ENCODE peak calls at places on chromosomes 11 and 22, in five cellular contexts. I is tibial nerve, S is tibial artery, C is BE2C, R is epithelial cell of esophagus. J is an unnamed sample.

GRCh38 chr11:78061088-78061920 is 2.4 kb upstream of the THRSP start:
- DNase-seq in I (no peak), S (peak; percentile 71), C (no peak), R (no peak), J (no peak)

GRCh38 chr11:35364101-35364780 is 55.1 kb downstream of the SLC1A2 start:
- DNase-seq in I (peak; percentile 55), S (peak; percentile 91), C (no peak), R (peak; percentile 78), J (peak; percentile 90)

GRCh38 chr11:129728571-129728970 is 87.1 kb upstream of the TMEM45B start:
- DNase-seq in I (no peak), S (no peak), C (no peak), R (peak; percentile 64), J (no peak)

GRCh38 chr22:45897736-45898135 is 79.2 kb downstream of the WNT7B start:
- DNase-seq in I (no peak), S (no peak), C (no peak), R (no peak), J (no peak)

GRCh38 chr11:10429526-10429925 is 25.5 kb upstream of the AMPD3 start:
- DNase-seq in I (no peak), S (no peak), C (no peak), R (no peak), J (no peak)

GRCh38 chr22:31477329-31477728 is 12.3 kb downstream of the EIF4ENIF1 start:
- DNase-seq in I (no peak), S (no peak), C (no peak), R (no peak), J (no peak)

GRCh38 chr11:78417888-78418583 is 416 bp upstream of the GAB2 start:
- DNase-seq in I (peak; percentile 64), S (peak; percentile 92), C (peak; percentile 88), R (peak; percentile 77), J (peak; percentile 72)

GRCh38 chr22:17116931-17117330 is 4.2 kb downstream of the TMEM121B start:
- DNase-seq in I (no peak), S (no peak), C (no peak), R (no peak), J (no peak)

GRCh38 chr11:9719949-9720646 is 56.2 kb downstream of the SWAP70 start:
- DNase-seq in I (no peak), S (no peak), C (no peak), R (peak; percentile 41), J (no peak)

DNA sequence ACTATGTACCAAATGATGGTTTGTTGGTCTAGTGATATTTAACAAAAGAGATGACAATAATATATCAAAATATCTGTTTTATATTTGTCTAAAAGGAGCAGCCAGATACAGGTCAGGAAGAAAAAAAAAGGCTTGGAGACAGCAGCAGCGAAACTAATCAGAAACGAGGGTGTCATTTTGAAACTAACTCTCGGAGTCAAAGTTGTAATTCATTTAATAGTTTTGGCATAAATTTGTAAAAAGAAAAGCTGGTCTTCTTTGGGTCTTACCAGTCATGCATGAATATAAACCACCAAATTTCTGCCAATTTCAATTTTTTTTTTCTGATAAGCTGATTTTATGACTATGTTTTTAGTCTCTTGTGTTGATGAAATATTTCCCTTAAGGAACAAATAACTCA is 25.5 kb downstream of the NPAT start:
- DNase-seq in I (no peak), S (no peak), C (no peak), R (no peak), J (no peak)
- TF ChIP-seq CTCF in I (no peak), S (no peak), C (no peak), R (no peak), J (no peak)

GRCh38 chr11:117198613-117199012 is 557 bp upstream of the TAGLN start:
- DNase-seq in I (no peak), S (no peak), C (no peak), R (no peak), J (no peak)

GRCh38 chr11:117199061-117199915 is at the start of gene TAGLN:
- DNase-seq in I (peak; percentile 71), S (peak; percentile 98), C (no peak), R (peak; percentile 87), J (peak; percentile 97)

GRCh38 chr11:117200813-117201515 is 1.8 kb downstream of the TAGLN start:
- DNase-seq in I (no peak), S (no peak), C (no peak), R (no peak), J (no peak)

GRCh38 chr11:117201516-117201866 is 2.3 kb downstream of the TAGLN start:
- DNase-seq in I (no peak), S (no peak), C (no peak), R (no peak), J (no peak)

DNA sequence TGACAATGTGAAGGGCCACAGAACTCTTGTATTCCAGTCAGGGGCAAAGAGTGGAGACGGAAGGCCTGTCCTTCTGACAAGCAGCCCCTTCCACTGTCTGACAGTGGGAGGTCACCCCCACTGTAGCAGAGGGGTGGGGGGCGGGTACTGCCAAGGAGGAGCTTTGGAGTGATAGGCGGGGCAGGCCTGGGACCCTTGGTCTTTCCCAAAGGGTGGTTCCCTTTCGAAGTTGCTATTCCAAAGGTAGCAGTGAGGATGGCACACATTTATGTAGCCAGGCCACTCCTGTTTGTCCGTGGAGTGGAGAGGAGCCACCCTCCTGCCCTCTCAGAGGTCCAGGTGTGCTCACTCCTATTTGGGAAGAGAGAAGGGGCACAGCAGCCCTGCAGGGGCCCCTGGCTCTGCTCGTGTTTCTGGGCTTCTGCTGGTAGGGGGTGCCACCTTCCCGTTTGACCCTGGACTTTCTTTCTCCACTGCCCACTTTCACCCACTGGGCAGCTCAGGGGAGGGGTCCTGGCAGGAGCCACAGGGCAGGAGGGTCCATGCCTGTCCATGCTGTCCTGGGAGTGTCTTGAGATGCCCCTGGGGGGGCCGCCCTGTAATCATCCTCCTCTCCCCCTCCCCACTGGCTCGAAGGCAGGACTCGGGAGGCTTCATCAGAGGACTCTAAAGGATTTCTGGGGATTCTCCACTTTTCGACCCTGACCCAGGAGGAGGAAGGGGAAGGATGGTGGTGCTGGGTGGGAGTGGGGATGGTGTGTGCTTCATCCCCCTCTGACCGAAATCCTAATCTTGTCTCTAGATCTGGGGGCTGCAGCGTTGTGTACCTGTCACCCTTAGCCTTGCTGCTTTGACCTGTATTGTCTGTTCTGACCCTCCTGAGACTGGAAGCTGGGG is 994 bp downstream of the TAGLN start:
- DNase-seq in I (no peak), S (no peak), C (no peak), R (no peak), J (no peak)
- H3K4me3 ChIP-seq in I (peak overlapping the region; percentile 60), S (peak overlapping the region; percentile 96), C (no peak overlapping the region), R (no peak overlapping the region), J (peak overlapping the region; percentile 64)

GRCh38 chr11:18522388-18522787 is 4.4 kb downstream of the TSG101 start:
- DNase-seq in I (no peak), S (no peak), C (no peak), R (peak; percentile 24), J (no peak)
- TF ChIP-seq CTCF in I (no peak), S (no peak), C (peak; percentile 17), R (peak; percentile 20), J (peak; percentile 2)

DNA sequence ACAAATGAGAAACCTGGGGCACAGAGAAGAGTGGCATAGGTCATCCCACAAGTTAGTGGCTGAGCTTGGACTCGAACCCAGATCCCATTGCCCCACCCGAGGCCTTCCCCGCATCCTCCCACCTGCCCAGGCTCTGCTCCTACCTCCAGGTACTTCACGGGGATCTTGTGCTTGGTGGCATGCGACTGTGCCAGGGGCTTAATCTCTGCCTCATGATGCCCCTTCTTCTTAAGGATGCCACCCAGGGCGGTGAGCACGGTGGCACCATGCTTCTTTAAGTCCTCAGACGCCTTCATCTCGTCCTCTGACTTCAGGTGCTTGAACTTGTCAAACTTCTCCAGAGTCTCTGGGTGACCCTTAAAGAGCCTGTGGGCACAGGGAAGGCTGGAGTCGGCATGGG is 6.4 kb downstream of the MB start:
- DNase-seq in I (no peak), S (no peak), C (no peak), R (no peak), J (no peak)
- H3K4me3 ChIP-seq in I (no peak overlapping the region), S (no peak overlapping the region), C (no peak overlapping the region), R (no peak overlapping the region), J (no peak overlapping the region)

GRCh38 chr11:91795139-91795887 is 429.3 kb upstream of the FAT3 start:
- DNase-seq in I (no peak), S (no peak), C (no peak), R (no peak), J (peak; percentile 61)

GRCh38 chr11:91792779-91793262 is 431.8 kb upstream of the FAT3 start:
- DNase-seq in I (no peak), S (no peak), C (no peak), R (no peak), J (no peak)

GRCh38 chr11:91796999-91797398 is 427.6 kb upstream of the FAT3 start:
- DNase-seq in I (no peak), S (no peak), C (no peak), R (no peak), J (no peak)

GRCh38 chr11:91790873-91791468 is 433.6 kb upstream of the FAT3 start:
- DNase-seq in I (no peak), S (no peak), C (no peak), R (no peak), J (no peak)

DNA sequence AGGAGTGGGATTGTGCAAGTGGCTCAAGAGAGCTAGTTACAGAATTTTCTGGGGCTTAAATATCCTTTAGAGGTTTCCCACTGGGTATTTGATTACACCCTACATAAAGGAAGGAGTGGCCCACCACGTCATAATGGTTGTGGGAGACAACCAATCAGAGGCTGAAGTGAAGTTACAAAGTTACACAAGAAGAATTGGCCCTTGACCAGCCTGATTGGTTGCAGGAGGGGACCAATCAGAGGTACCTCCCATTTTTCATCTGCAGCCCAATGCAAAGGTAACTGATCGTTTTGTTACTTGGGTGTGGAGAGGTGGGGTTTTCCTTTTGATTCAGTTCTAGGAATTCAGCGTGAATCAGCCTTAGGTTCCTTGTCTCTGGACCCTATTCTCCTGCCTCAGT is 430.5 kb upstream of the FAT3 start:
- DNase-seq in I (no peak), S (no peak), C (no peak), R (no peak), J (no peak)
- TF ChIP-seq CTCF in I (no peak), S (no peak), C (no peak), R (no peak), J (no peak)

DNA sequence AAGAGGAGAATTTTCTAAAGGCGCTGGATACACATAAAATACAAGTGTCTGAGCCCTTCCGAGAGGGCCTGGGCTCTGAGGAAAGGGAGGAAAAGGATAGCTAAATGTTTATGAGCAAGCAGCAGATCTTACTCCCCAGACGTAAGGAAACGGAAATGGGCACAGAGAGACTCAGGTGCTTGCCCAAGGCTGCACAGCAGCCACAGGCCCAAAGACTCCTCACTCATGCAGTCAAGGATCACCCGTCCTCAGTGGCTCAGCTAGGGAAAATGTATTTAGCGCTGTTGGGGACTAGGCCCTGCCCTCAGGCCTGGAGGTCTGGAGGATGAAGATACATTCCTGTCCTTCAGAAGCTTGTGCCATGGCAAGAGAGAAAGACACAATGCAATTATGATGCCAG is 107.2 kb upstream of the SYT13 start:
- DNase-seq in I (no peak), S (no peak), C (no peak), R (no peak), J (no peak)
- H3K4me3 ChIP-seq in I (no peak overlapping the region), S (no peak overlapping the region), C (no peak overlapping the region), R (no peak overlapping the region), J (no peak overlapping the region)

GRCh38 chr11:15629690-15630321 is 515.1 kb downstream of the INSC start:
- DNase-seq in I (no peak), S (no peak), C (no peak), R (peak; percentile 36), J (no peak)
- TF ChIP-seq CTCF in I (no peak), S (no peak), C (peak; percentile 53), R (peak; percentile 38), J (peak; percentile 11)